ENCODE peak calls at places on chromosome 22, in eight cellular contexts. One of them, this sample, is unnamed.

GRCh38 chr22:48238018-48238915 is 1475.8 kb downstream of the TBC1D22A start:
- DNase-seq in stomach: peak
- DNase-seq in transverse colon: no peak
- DNase-seq in esophagus muscularis mucosa: no peak
- DNase-seq in H1: peak
- DNase-seq in sigmoid colon: no peak
- DNase-seq in ovary: no peak
- DNase-seq in A549: no peak
- DNase-seq in this sample: peak

GRCh38 chr22:48824673-48825651 is 1002.7 kb downstream of the BRD1 start:
- DNase-seq in stomach: no peak
- DNase-seq in transverse colon: no peak
- DNase-seq in H1: no peak
- DNase-seq in ovary: no peak
- DNase-seq in sigmoid colon: no peak
- DNase-seq in A549: no peak
- DNase-seq in esophagus muscularis mucosa: no peak
- DNase-seq in this sample: peak

GRCh38 chr22:32926600-32926999 is 125.1 kb downstream of the TIMP3 start:
- DNase-seq in ovary: no peak
- DNase-seq in H1: peak
- DNase-seq in A549: peak
- DNase-seq in transverse colon: no peak
- DNase-seq in esophagus muscularis mucosa: no peak
- DNase-seq in sigmoid colon: no peak
- DNase-seq in stomach: no peak
- DNase-seq in this sample: no peak

GRCh38 chr22:17920145-17920605 is 104.2 kb downstream of the MICAL3 start:
- DNase-seq in esophagus muscularis mucosa: no peak
- DNase-seq in ovary: peak
- DNase-seq in A549: no peak
- DNase-seq in stomach: peak
- DNase-seq in transverse colon: peak
- DNase-seq in sigmoid colon: no peak
- DNase-seq in H1: no peak
- DNase-seq in this sample: no peak

GRCh38 chr22:50371101-50371648 is 28.0 kb downstream of the PPP6R2 start:
- DNase-seq in H1: no peak
- DNase-seq in transverse colon: no peak
- DNase-seq in sigmoid colon: no peak
- DNase-seq in A549: no peak
- DNase-seq in esophagus muscularis mucosa: no peak
- DNase-seq in ovary: no peak
- DNase-seq in stomach: no peak
- DNase-seq in this sample: no peak

GRCh38 chr22:17990167-17990566 is 34.2 kb downstream of the MICAL3 start:
- DNase-seq in transverse colon: no peak
- DNase-seq in H1: no peak
- DNase-seq in ovary: no peak
- DNase-seq in esophagus muscularis mucosa: no peak
- DNase-seq in A549: no peak
- DNase-seq in sigmoid colon: no peak
- DNase-seq in stomach: no peak
- DNase-seq in this sample: no peak

GRCh38 chr22:24805790-24806662 is at the start of gene SGSM1:
- DNase-seq in H1: peak
- DNase-seq in ovary: peak
- DNase-seq in sigmoid colon: peak
- DNase-seq in esophagus muscularis mucosa: no peak
- DNase-seq in transverse colon: peak
- DNase-seq in stomach: peak
- DNase-seq in A549: peak
- DNase-seq in this sample: no peak

GRCh38 chr22:38153821-38154562 is 27.6 kb downstream of the PLA2G6 start:
- DNase-seq in stomach: no peak
- DNase-seq in transverse colon: peak
- DNase-seq in ovary: no peak
- DNase-seq in H1: peak
- DNase-seq in esophagus muscularis mucosa: no peak
- DNase-seq in sigmoid colon: peak
- DNase-seq in A549: no peak
- DNase-seq in this sample: no peak

GRCh38 chr22:50112151-50113118 is 22.6 kb downstream of the MOV10L1 start:
- DNase-seq in transverse colon: no peak
- DNase-seq in sigmoid colon: no peak
- DNase-seq in ovary: no peak
- DNase-seq in esophagus muscularis mucosa: no peak
- DNase-seq in H1: no peak
- DNase-seq in stomach: no peak
- DNase-seq in A549: no peak
- DNase-seq in this sample: no peak

GRCh38 chr22:29157759-29158535 is 47.7 kb upstream of the EMID1 start:
- DNase-seq in A549: peak
- DNase-seq in sigmoid colon: peak
- DNase-seq in H1: no peak
- DNase-seq in esophagus muscularis mucosa: no peak
- DNase-seq in ovary: no peak
- DNase-seq in transverse colon: no peak
- DNase-seq in stomach: no peak
- DNase-seq in this sample: no peak

GRCh38 chr22:24772493-24773220 is 1.9 kb downstream of the PIWIL3 start:
- DNase-seq in stomach: no peak
- DNase-seq in A549: peak
- DNase-seq in transverse colon: no peak
- DNase-seq in sigmoid colon: no peak
- DNase-seq in H1: peak
- DNase-seq in ovary: no peak
- DNase-seq in esophagus muscularis mucosa: no peak
- DNase-seq in this sample: no peak

GRCh38 chr22:34688825-34689224 is 377.1 kb upstream of the ISX start:
- DNase-seq in A549: no peak
- DNase-seq in transverse colon: no peak
- DNase-seq in ovary: no peak
- DNase-seq in stomach: no peak
- DNase-seq in sigmoid colon: no peak
- DNase-seq in esophagus muscularis mucosa: no peak
- DNase-seq in H1: no peak
- DNase-seq in this sample: no peak

GRCh38 chr22:40491990-40492631 is 121.7 kb downstream of the SGSM3 start:
- DNase-seq in transverse colon: no peak
- DNase-seq in ovary: no peak
- DNase-seq in H1: no peak
- DNase-seq in stomach: no peak
- DNase-seq in sigmoid colon: no peak
- DNase-seq in A549: no peak
- DNase-seq in esophagus muscularis mucosa: no peak
- DNase-seq in this sample: no peak

GRCh38 chr22:25409240-25409639 is 155.2 kb upstream of the GRK3 start:
- DNase-seq in sigmoid colon: no peak
- DNase-seq in stomach: no peak
- DNase-seq in H1: no peak
- DNase-seq in esophagus muscularis mucosa: no peak
- DNase-seq in A549: no peak
- DNase-seq in ovary: no peak
- DNase-seq in transverse colon: no peak
- DNase-seq in this sample: peak

GRCh38 chr22:46011627-46012181 is 34.7 kb upstream of the WNT7B start:
- DNase-seq in stomach: no peak
- DNase-seq in H1: no peak
- DNase-seq in transverse colon: no peak
- DNase-seq in esophagus muscularis mucosa: no peak
- DNase-seq in ovary: peak
- DNase-seq in sigmoid colon: peak
- DNase-seq in A549: no peak
- DNase-seq in this sample: peak

GRCh38 chr22:26643368-26644100 is 13.9 kb upstream of the MIAT start:
- DNase-seq in transverse colon: no peak
- DNase-seq in sigmoid colon: no peak
- DNase-seq in H1: no peak
- DNase-seq in A549: no peak
- DNase-seq in esophagus muscularis mucosa: no peak
- DNase-seq in ovary: no peak
- DNase-seq in stomach: no peak
- DNase-seq in this sample: no peak

GRCh38 chr22:29503811-29504372 is 23.9 kb downstream of the NEFH start:
- DNase-seq in sigmoid colon: peak
- DNase-seq in ovary: peak
- DNase-seq in H1: no peak
- DNase-seq in stomach: no peak
- DNase-seq in A549: peak
- DNase-seq in esophagus muscularis mucosa: no peak
- DNase-seq in transverse colon: peak
- DNase-seq in this sample: no peak

GRCh38 chr22:17804331-17805080 is 30.2 kb upstream of the BID start:
- DNase-seq in H1: no peak
- DNase-seq in stomach: no peak
- DNase-seq in A549: no peak
- DNase-seq in ovary: no peak
- DNase-seq in sigmoid colon: no peak
- DNase-seq in esophagus muscularis mucosa: no peak
- DNase-seq in transverse colon: no peak
- DNase-seq in this sample: no peak

GRCh38 chr22:22018825-22019658 is 36.5 kb upstream of the TOP3B start:
- DNase-seq in H1: no peak
- DNase-seq in sigmoid colon: no peak
- DNase-seq in stomach: no peak
- DNase-seq in transverse colon: no peak
- DNase-seq in esophagus muscularis mucosa: no peak
- DNase-seq in A549: no peak
- DNase-seq in ovary: no peak
- DNase-seq in this sample: no peak

GRCh38 chr22:39230261-39231196 is 14.3 kb downstream of the PDGFB start:
- DNase-seq in sigmoid colon: no peak
- DNase-seq in H1: peak
- DNase-seq in transverse colon: no peak
- DNase-seq in A549: no peak
- DNase-seq in ovary: peak
- DNase-seq in stomach: no peak
- DNase-seq in esophagus muscularis mucosa: no peak
- DNase-seq in this sample: no peak
- H3K27ac ChIP-seq in sigmoid colon: peak
- H3K27ac ChIP-seq in H1: no peak
- H3K27ac ChIP-seq in transverse colon: no peak
- H3K27ac ChIP-seq in A549: no peak
- H3K27ac ChIP-seq in ovary: no peak
- H3K27ac ChIP-seq in stomach: no peak
- H3K27ac ChIP-seq in esophagus muscularis mucosa: peak
- H3K27ac ChIP-seq in this sample: no peak

DNA sequence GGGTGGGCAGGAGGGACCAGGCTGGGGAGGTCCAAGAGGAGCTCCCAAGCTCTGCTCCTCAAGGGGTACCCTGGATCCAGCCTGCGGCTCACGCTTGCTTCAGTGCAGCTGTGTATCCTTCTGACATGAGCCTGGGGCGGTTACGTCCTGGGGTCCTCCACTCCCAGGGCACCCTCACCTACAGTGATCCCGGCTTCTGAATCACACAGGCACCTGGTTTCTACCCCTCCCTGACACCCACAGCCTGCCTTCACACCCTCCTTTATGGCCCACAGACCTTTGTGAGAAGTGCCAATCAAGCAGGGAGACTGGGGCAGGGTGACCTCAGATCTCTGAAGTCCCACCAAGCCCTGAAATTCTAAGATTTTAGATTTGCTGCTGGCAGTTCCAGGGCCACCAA is 1.5 kb downstream of the MPST start:
- DNase-seq in transverse colon: peak
- DNase-seq in sigmoid colon: no peak
- DNase-seq in esophagus muscularis mucosa: no peak
- DNase-seq in A549: no peak
- DNase-seq in H1: no peak
- DNase-seq in stomach: no peak
- DNase-seq in ovary: no peak
- DNase-seq in this sample: no peak
- TF ChIP-seq POLR2A in transverse colon: peak
- TF ChIP-seq POLR2A in sigmoid colon: no peak
- TF ChIP-seq POLR2A in esophagus muscularis mucosa: no peak
- TF ChIP-seq POLR2A in A549: no peak
- TF ChIP-seq POLR2A in H1: no peak
- TF ChIP-seq POLR2A in stomach: no peak
- TF ChIP-seq POLR2A in ovary: no peak
- TF ChIP-seq POLR2A in this sample: no peak

GRCh38 chr22:44638966-44639739 is 62.9 kb upstream of the PRR5 start:
- DNase-seq in A549: no peak
- DNase-seq in transverse colon: no peak
- DNase-seq in H1: no peak
- DNase-seq in sigmoid colon: peak
- DNase-seq in esophagus muscularis mucosa: peak
- DNase-seq in ovary: no peak
- DNase-seq in stomach: no peak
- DNase-seq in this sample: peak
- TF ChIP-seq EP300 in A549: no peak
- TF ChIP-seq EP300 in transverse colon: peak
- TF ChIP-seq EP300 in H1: no peak
- TF ChIP-seq EP300 in sigmoid colon: no peak
- TF ChIP-seq EP300 in esophagus muscularis mucosa: peak
- TF ChIP-seq EP300 in ovary: no peak
- TF ChIP-seq EP300 in stomach: no peak
- TF ChIP-seq EP300 in this sample: no peak

GRCh38 chr22:27685971-27686370 is 115.6 kb downstream of the MN1 start:
- DNase-seq in H1: no peak
- DNase-seq in sigmoid colon: no peak
- DNase-seq in transverse colon: no peak
- DNase-seq in A549: no peak
- DNase-seq in stomach: no peak
- DNase-seq in ovary: no peak
- DNase-seq in esophagus muscularis mucosa: no peak
- DNase-seq in this sample: no peak

GRCh38 chr22:27687984-27688545 is 113.5 kb downstream of the MN1 start:
- DNase-seq in transverse colon: no peak
- DNase-seq in sigmoid colon: no peak
- DNase-seq in esophagus muscularis mucosa: no peak
- DNase-seq in A549: peak
- DNase-seq in ovary: no peak
- DNase-seq in stomach: no peak
- DNase-seq in H1: no peak
- DNase-seq in this sample: no peak

GRCh38 chr22:27684856-27685255 is 116.7 kb downstream of the MN1 start:
- DNase-seq in transverse colon: no peak
- DNase-seq in A549: no peak
- DNase-seq in sigmoid colon: no peak
- DNase-seq in H1: no peak
- DNase-seq in esophagus muscularis mucosa: no peak
- DNase-seq in stomach: no peak
- DNase-seq in ovary: no peak
- DNase-seq in this sample: no peak

GRCh38 chr22:27685515-27685914 is 116.0 kb downstream of the MN1 start:
- DNase-seq in sigmoid colon: no peak
- DNase-seq in ovary: no peak
- DNase-seq in H1: no peak
- DNase-seq in esophagus muscularis mucosa: no peak
- DNase-seq in transverse colon: no peak
- DNase-seq in A549: no peak
- DNase-seq in stomach: peak
- DNase-seq in this sample: no peak

DNA sequence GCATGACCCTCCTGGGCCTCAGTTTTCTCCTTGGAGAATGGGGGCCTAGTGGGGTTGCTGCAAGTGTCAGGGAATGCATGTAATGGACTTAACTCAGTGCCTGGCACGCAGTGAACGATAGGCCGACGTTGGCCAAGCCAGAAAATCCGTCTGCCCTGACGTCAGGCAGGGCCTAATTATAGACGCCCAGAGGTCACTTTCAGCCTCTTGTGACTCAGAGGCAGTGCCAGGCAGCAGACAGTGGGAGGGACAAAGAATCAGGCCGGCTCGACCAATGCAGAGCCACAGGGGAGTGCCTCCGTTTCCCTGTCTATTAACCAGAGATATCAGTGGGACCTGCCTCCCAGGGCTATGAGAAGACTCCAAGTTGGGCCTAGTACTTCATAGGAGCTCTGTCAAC is 115.0 kb downstream of the MN1 start:
- DNase-seq in esophagus muscularis mucosa: no peak
- DNase-seq in A549: peak
- DNase-seq in sigmoid colon: peak
- DNase-seq in stomach: peak
- DNase-seq in H1: no peak
- DNase-seq in transverse colon: peak
- DNase-seq in ovary: peak
- DNase-seq in this sample: peak
- H3K27ac ChIP-seq in esophagus muscularis mucosa: peak
- H3K27ac ChIP-seq in A549: peak
- H3K27ac ChIP-seq in sigmoid colon: peak
- H3K27ac ChIP-seq in stomach: peak
- H3K27ac ChIP-seq in H1: no peak
- H3K27ac ChIP-seq in transverse colon: peak
- H3K27ac ChIP-seq in ovary: no peak
- H3K27ac ChIP-seq in this sample: peak